ENCODE peak calls at places on chromosomes 11 and 22, in eight cellular contexts. Q is activated CD4-positive, alpha-beta T cell treated with anti-CD3 and anti-CD28 coated beads, Interleukin-2, amount 50 U/mL, for 48 hours; J is colonic mucosa; X is upper lobe of right lung; D is NCI-H1436; I is head of caudate nucleus; P is hypothalamus; A is kidney glomerular epithelial cell. Y is an unnamed sample.
A peak's percentile ranks its signal among the peaks of the same experiment; 100 is the strongest.

GRCh38 chr11:29161216-29161615 is 855.6 kb downstream of the KCNA4 start:
- DNase-seq in A (peak; percentile 10), P (no peak), D (no peak), X (no peak), Q (no peak), I (no peak), J (no peak), Y (no peak)

GRCh38 chr11:112555491-112556364 is 295.1 kb upstream of the PLET1 start:
- DNase-seq in D (peak; percentile 60), X (peak; percentile 84), A (peak; percentile 21), J (peak; percentile 59), P (peak; percentile 27), I (peak; percentile 79), Q (peak; percentile 83), Y (no peak)

GRCh38 chr22:19882446-19883381 is 28.0 kb upstream of the GNB1L start:
- DNase-seq in X (peak; percentile 44), J (peak; percentile 16), P (no peak), D (no peak), Q (no peak), I (no peak), A (no peak), Y (no peak)

GRCh38 chr11:11148104-11148509 is 204.9 kb downstream of the CSNK2A3 start:
- DNase-seq in P (no peak), J (no peak), Q (peak; percentile 34), D (no peak), I (peak; percentile 20), X (peak; percentile 77), A (peak; percentile 76), Y (peak; percentile 73)

GRCh38 chr11:115317428-115318185 is 186.6 kb downstream of the CADM1 start:
- DNase-seq in J (no peak), A (no peak), I (no peak), X (no peak), P (no peak), D (peak; percentile 92), Q (no peak), Y (no peak)

GRCh38 chr11:48081151-48082010 is 101.0 kb downstream of the PTPRJ start:
- DNase-seq in P (no peak), I (peak; percentile 62), D (no peak), X (no peak), A (peak; percentile 80), Q (peak; percentile 46), J (no peak), Y (peak; percentile 84)

GRCh38 chr22:43298062-43298801 is 44.9 kb downstream of the SCUBE1 start:
- DNase-seq in D (peak; percentile 34), A (no peak), I (no peak), P (no peak), Q (no peak), X (no peak), J (no peak), Y (no peak)

GRCh38 chr22:32448980-32449379 is 15.3 kb downstream of the BPIFC start:
- DNase-seq in J (no peak), X (no peak), P (no peak), I (no peak), D (no peak), Q (no peak), A (no peak), Y (no peak)

GRCh38 chr11:2587132-2587930 is 112.5 kb downstream of the KCNQ1OT1 start:
- DNase-seq in A (no peak), X (peak; percentile 61), J (no peak), D (no peak), I (no peak), Q (peak; percentile 1), P (no peak), Y (no peak)

GRCh38 chr22:23113067-23113846 is 28.5 kb downstream of the RSPH14 start:
- DNase-seq in X (no peak), I (peak; percentile 92), P (peak; percentile 19), A (no peak), Q (no peak), D (peak; percentile 67), J (no peak), Y (no peak)

GRCh38 chr11:70790671-70791300 is 392.5 kb downstream of the CTTN start:
- DNase-seq in A (no peak), J (no peak), I (no peak), Q (no peak), X (peak; percentile 28), D (no peak), P (no peak), Y (no peak)

GRCh38 chr11:14308114-14308896 is 50.7 kb downstream of the RRAS2 start:
- DNase-seq in J (no peak), A (peak; percentile 58), X (no peak), P (no peak), I (no peak), D (peak; percentile 23), Q (no peak), Y (peak; percentile 26)

GRCh38 chr11:130580372-130580771 is 131.9 kb downstream of the ADAMTS15 start:
- DNase-seq in J (no peak), Q (no peak), P (no peak), X (no peak), D (no peak), I (peak; percentile 79), A (peak; percentile 90), Y (peak; percentile 77)

GRCh38 chr11:67407700-67408163 is 3.8 kb downstream of the TBC1D10C start:
- DNase-seq in J (no peak), X (no peak), Q (no peak), A (no peak), I (no peak), P (no peak), D (no peak), Y (no peak)

GRCh38 chr11:31764186-31764730 is 46.9 kb downstream of the PAX6 start:
- DNase-seq in D (no peak), Q (no peak), X (no peak), J (no peak), A (no peak), P (no peak), I (no peak), Y (no peak)

GRCh38 chr22:40714514-40714966 is 35.3 kb downstream of the MCHR1 start:
- DNase-seq in Q (no peak), X (no peak), P (no peak), A (peak; percentile 18), D (no peak), I (peak; percentile 8), J (no peak), Y (peak; percentile 91)

GRCh38 chr11:111305403-111305802 is 7.1 kb downstream of the POU2AF3 start:
- DNase-seq in J (no peak), P (no peak), D (no peak), I (no peak), Q (no peak), X (no peak), A (no peak), Y (no peak)

GRCh38 chr11:61275191-61275590 is 19.9 kb downstream of the VWCE start:
- DNase-seq in A (no peak), D (no peak), I (no peak), P (no peak), Q (no peak), X (no peak), J (no peak), Y (no peak)

Y was measured in astrocyte of the cerebellum.